ENCODE peak calls at places on chromosomes 4 and X, in ten cellular contexts. C, J, F, P, M, D, Q, R, T and H are unnamed samples.
A peak's percentile ranks its signal among the peaks of the same experiment; 100 is the strongest.

GRCh38 chr4:8618961-8619720 is 26.6 kb downstream of the CPZ start:
- DNase-seq in D (no peak), P (no peak), C (no peak), J (no peak), T (no peak), F (no peak), R (peak; percentile 37), Q (no peak), M (no peak), H (no peak)

GRCh38 chrX:123263246-123263757 is 79.2 kb downstream of the GRIA3 start:
- DNase-seq in C (no peak), Q (no peak), F (no peak), T (no peak), J (peak; percentile 1), M (no peak), P (no peak), D (no peak), R (no peak), H (no peak)

GRCh38 chr4:2285665-2286381 is 23.9 kb upstream of the MXD4 start:
- DNase-seq in P (no peak), C (peak; percentile 31), R (peak; percentile 55), M (peak; percentile 63), T (peak; percentile 47), J (no peak), D (no peak), F (no peak), Q (peak; percentile 25), H (no peak)

GRCh38 chrX:150767475-150768131 is 74.4 kb downstream of the MTMR1 start:
- DNase-seq in D (no peak), R (no peak), C (no peak), Q (no peak), P (no peak), J (no peak), F (no peak), M (no peak), T (no peak), H (no peak)

GRCh38 chrX:151396827-151397740 is at the start of gene VMA21:
- DNase-seq in D (peak; percentile 88), R (peak; percentile 95), M (peak; percentile 97), T (peak; percentile 93), Q (peak; percentile 94), C (peak; percentile 87), J (peak; percentile 82), F (peak; percentile 82), P (peak; percentile 77), H (peak; percentile 83)

GRCh38 chr4:123064390-123064789 is 142.0 kb upstream of the NUDT6 start:
- DNase-seq in R (no peak), F (peak; percentile 10), J (no peak), P (no peak), C (no peak), M (no peak), D (no peak), T (no peak), Q (no peak), H (no peak)

GRCh38 chrX:43559643-43560042 is 96.5 kb upstream of the MAOA start:
- DNase-seq in T (peak; percentile 44), P (no peak), Q (peak; percentile 27), F (peak; percentile 49), C (peak; percentile 33), D (peak; percentile 54), J (peak; percentile 71), R (no peak), M (no peak), H (peak; percentile 11)

GRCh38 chr4:118823471-118823870 is 12.5 kb downstream of the SEC24D start:
- DNase-seq in Q (no peak), R (no peak), D (peak; percentile 78), T (no peak), M (no peak), F (no peak), C (no peak), J (no peak), P (no peak), H (no peak)

GRCh38 chrX:154750301-154751120 is at the start of gene GAB3:
- DNase-seq in F (peak; percentile 20), T (peak; percentile 58), J (peak; percentile 77), Q (peak; percentile 49), M (peak; percentile 91), R (peak; percentile 58), D (peak; percentile 29), C (no peak), P (no peak), H (peak; percentile 42)

GRCh38 chr4:177006331-177006730 is 213.6 kb upstream of the VEGFC start:
- DNase-seq in J (no peak), F (no peak), R (no peak), D (no peak), M (no peak), Q (no peak), T (no peak), P (no peak), C (no peak), H (no peak)

GRCh38 chrX:1483843-1484637 is 31.3 kb upstream of the ASMTL start:
- DNase-seq in D (no peak), R (no peak), C (no peak), J (no peak), M (no peak), T (no peak), F (no peak), Q (no peak), P (no peak), H (no peak)

GRCh38 chr4:113433536-113434246 is 327.8 kb downstream of the CAMK2D start:
- DNase-seq in D (no peak), J (no peak), F (no peak), P (no peak), R (no peak), M (no peak), Q (no peak), T (no peak), C (no peak), H (no peak)

GRCh38 chr4:113435893-113436292 is 325.6 kb downstream of the CAMK2D start:
- DNase-seq in M (no peak), F (no peak), Q (peak; percentile 66), R (peak; percentile 50), D (no peak), P (no peak), C (no peak), J (no peak), T (peak; percentile 62), H (no peak)

GRCh38 chr4:113436360-113436759 is 325.2 kb downstream of the CAMK2D start:
- DNase-seq in P (no peak), F (no peak), M (no peak), C (no peak), T (no peak), J (no peak), R (no peak), D (no peak), Q (no peak), H (no peak)

GRCh38 chr4:113434247-113434587 is 327.3 kb downstream of the CAMK2D start:
- DNase-seq in P (no peak), T (no peak), R (no peak), C (no peak), M (no peak), F (peak; percentile 17), D (no peak), Q (no peak), J (no peak), H (no peak)

DNA sequence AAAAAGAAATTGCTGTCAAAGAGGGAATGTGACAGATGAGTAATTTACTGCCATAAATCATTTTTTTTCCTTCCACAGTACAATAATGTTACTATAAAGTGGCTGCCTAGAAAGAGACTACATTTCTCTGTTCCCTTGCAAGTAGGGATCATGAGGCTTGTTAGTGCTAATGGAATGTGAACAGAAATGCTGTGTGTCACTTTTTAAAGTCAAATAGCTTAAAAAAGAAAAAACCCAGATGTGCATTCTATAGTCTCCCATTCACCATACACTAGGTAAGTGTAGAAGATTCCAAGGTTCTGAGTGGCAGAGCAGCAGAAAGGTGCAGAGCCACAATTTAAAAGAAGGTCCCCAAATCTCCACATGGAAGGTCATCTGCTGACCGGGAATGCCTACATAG is 328.4 kb downstream of the CAMK2D start:
- DNase-seq in J (no peak), T (no peak), P (no peak), M (no peak), Q (no peak), F (no peak), C (no peak), D (no peak), R (no peak), H (no peak)
- H3K4me1 ChIP-seq in J (no peaks in the 10 kb centered on the region), T (peaks cover 7% of the 10 kb centered on the region), P (no peaks in the 10 kb centered on the region), M (peaks cover 5% of the 10 kb centered on the region), Q (peaks cover 25% of the 10 kb centered on the region), F (peaks cover 9% of the 10 kb centered on the region), C (peaks cover 8% of the 10 kb centered on the region), D (no peaks in the 10 kb centered on the region), R (peaks cover 18% of the 10 kb centered on the region), H (peaks cover 6% of the 10 kb centered on the region)

GRCh38 chrX:109264878-109265277 is 217.0 kb downstream of the GUCY2F start:
- DNase-seq in R (no peak), P (no peak), C (no peak), F (no peak), Q (no peak), D (no peak), M (no peak), T (no peak), J (no peak), H (no peak)
- H3K9me3 ChIP-seq in R (no peaks in the 10 kb centered on the region), P (no peaks in the 10 kb centered on the region), C (no peaks in the 10 kb centered on the region), F (no peaks in the 10 kb centered on the region), Q (no peaks in the 10 kb centered on the region), D (no peaks in the 10 kb centered on the region), M (no peaks in the 10 kb centered on the region), T (peaks cover 2% of the 10 kb centered on the region), J (no peaks in the 10 kb centered on the region), H (no peaks in the 10 kb centered on the region)

GRCh38 chr4:162403956-162404355 is 240.2 kb upstream of the FSTL5 start:
- DNase-seq in J (peak; percentile 16), T (no peak), D (no peak), F (no peak), P (no peak), M (no peak), C (no peak), R (no peak), Q (no peak), H (no peak)

GRCh38 chr4:162409048-162409447 is 245.2 kb upstream of the FSTL5 start:
- DNase-seq in F (no peak), M (peak; percentile 52), D (no peak), R (peak; percentile 30), J (no peak), T (no peak), C (no peak), P (no peak), Q (no peak), H (no peak)

GRCh38 chr4:162408309-162408708 is 244.5 kb upstream of the FSTL5 start:
- DNase-seq in R (no peak), T (no peak), P (no peak), Q (no peak), M (peak; percentile 44), C (no peak), D (no peak), F (no peak), J (no peak), H (peak; percentile 26)

GRCh38 chr4:162410854-162411253 is 247.1 kb upstream of the FSTL5 start:
- DNase-seq in M (no peak), J (no peak), T (no peak), C (no peak), P (no peak), D (no peak), F (no peak), Q (no peak), R (no peak), H (no peak)

GRCh38 chr4:162406637-162407370 is 243.0 kb upstream of the FSTL5 start:
- DNase-seq in F (peak; percentile 25), C (no peak), D (no peak), T (no peak), J (no peak), M (no peak), Q (no peak), R (no peak), P (no peak), H (no peak)
- H3K4me3 ChIP-seq in F (no peak overlapping the region), C (no peak overlapping the region), D (no peak overlapping the region), T (no peak overlapping the region), J (no peak overlapping the region), M (no peak overlapping the region), Q (no peak overlapping the region), R (no peak overlapping the region), P (no peak overlapping the region), H (no peak overlapping the region)

GRCh38 chrX:121479406-121479805 is 432.0 kb downstream of the GLUD2 start:
- DNase-seq in M (no peak), Q (no peak), F (no peak), J (no peak), C (no peak), R (no peak), T (no peak), D (no peak), P (no peak), H (no peak)
- H3K4me1 ChIP-seq in M (no peaks in the 10 kb centered on the region), Q (no peaks in the 10 kb centered on the region), F (peaks cover 10% of the 10 kb centered on the region), J (no peaks in the 10 kb centered on the region), C (no peaks in the 10 kb centered on the region), R (no peaks in the 10 kb centered on the region), T (no peaks in the 10 kb centered on the region), D (no peaks in the 10 kb centered on the region), P (no peaks in the 10 kb centered on the region), H (no peaks in the 10 kb centered on the region)